ENCODE peak calls at places on chromosomes 5 and 9, in five cellular contexts. One of them, this sample, is unnamed.

GRCh38 chr9:132977626-132978450 is 656 bp upstream of the GFI1B start:
- DNase-seq in glomerular endothelial cell: peak; percentile 7
- DNase-seq in activated naive CD4-positive, alpha-beta T cell treated with anti-CD3 and anti-CD28 coated beads for 36 hours: peak; percentile 74
- DNase-seq in H7: peak; percentile 91
- DNase-seq in hypothalamus: peak; percentile 10
- DNase-seq in this sample: peak; percentile 78

GRCh38 chr9:115296831-115297565 is 179.0 kb upstream of the TNC start:
- DNase-seq in glomerular endothelial cell: no peak
- DNase-seq in hypothalamus: no peak
- DNase-seq in activated naive CD4-positive, alpha-beta T cell treated with anti-CD3 and anti-CD28 coated beads for 36 hours: no peak
- DNase-seq in H7: no peak
- DNase-seq in this sample: no peak

GRCh38 chr5:55459572-55459971 is 75.2 kb downstream of the PLPP1 start:
- DNase-seq in activated naive CD4-positive, alpha-beta T cell treated with anti-CD3 and anti-CD28 coated beads for 36 hours: no peak
- DNase-seq in hypothalamus: no peak
- DNase-seq in glomerular endothelial cell: no peak
- DNase-seq in H7: no peak
- DNase-seq in this sample: no peak

GRCh38 chr9:81855538-81855937 is 72.7 kb upstream of the SPATA31D4 start:
- DNase-seq in activated naive CD4-positive, alpha-beta T cell treated with anti-CD3 and anti-CD28 coated beads for 36 hours: no peak
- DNase-seq in hypothalamus: no peak
- DNase-seq in H7: no peak
- DNase-seq in glomerular endothelial cell: no peak
- DNase-seq in this sample: no peak

GRCh38 chr5:44365351-44365750 is 23.9 kb downstream of the FGF10 start:
- DNase-seq in activated naive CD4-positive, alpha-beta T cell treated with anti-CD3 and anti-CD28 coated beads for 36 hours: no peak
- DNase-seq in hypothalamus: no peak
- DNase-seq in glomerular endothelial cell: no peak
- DNase-seq in H7: no peak
- DNase-seq in this sample: no peak

GRCh38 chr9:89137548-89138462 is 40.8 kb downstream of the SHC3 start:
- DNase-seq in glomerular endothelial cell: no peak
- DNase-seq in H7: no peak
- DNase-seq in activated naive CD4-positive, alpha-beta T cell treated with anti-CD3 and anti-CD28 coated beads for 36 hours: peak; percentile 58
- DNase-seq in hypothalamus: peak; percentile 6
- DNase-seq in this sample: no peak

GRCh38 chr9:12274577-12274976 is 418.6 kb upstream of the TYRP1 start:
- DNase-seq in hypothalamus: no peak
- DNase-seq in H7: no peak
- DNase-seq in activated naive CD4-positive, alpha-beta T cell treated with anti-CD3 and anti-CD28 coated beads for 36 hours: no peak
- DNase-seq in glomerular endothelial cell: no peak
- DNase-seq in this sample: no peak

GRCh38 chr5:61290815-61291214 is 41.2 kb upstream of the ZSWIM6 start:
- DNase-seq in hypothalamus: no peak
- DNase-seq in H7: no peak
- DNase-seq in activated naive CD4-positive, alpha-beta T cell treated with anti-CD3 and anti-CD28 coated beads for 36 hours: no peak
- DNase-seq in glomerular endothelial cell: no peak
- DNase-seq in this sample: no peak

GRCh38 chr5:61311836-61312808 is 19.9 kb upstream of the ZSWIM6 start:
- DNase-seq in glomerular endothelial cell: no peak
- DNase-seq in hypothalamus: no peak
- DNase-seq in H7: no peak
- DNase-seq in activated naive CD4-positive, alpha-beta T cell treated with anti-CD3 and anti-CD28 coated beads for 36 hours: no peak
- DNase-seq in this sample: no peak

GRCh38 chr5:34038838-34039237 is 4.2 kb downstream of the C1QTNF3 start:
- DNase-seq in activated naive CD4-positive, alpha-beta T cell treated with anti-CD3 and anti-CD28 coated beads for 36 hours: no peak
- DNase-seq in hypothalamus: no peak
- DNase-seq in glomerular endothelial cell: no peak
- DNase-seq in H7: no peak
- DNase-seq in this sample: no peak

GRCh38 chr5:173954671-173955605 is 34.0 kb upstream of the C5orf47 start:
- DNase-seq in glomerular endothelial cell: no peak
- DNase-seq in activated naive CD4-positive, alpha-beta T cell treated with anti-CD3 and anti-CD28 coated beads for 36 hours: no peak
- DNase-seq in hypothalamus: no peak
- DNase-seq in H7: no peak
- DNase-seq in this sample: no peak

GRCh38 chr5:156675402-156675801 is 174.7 kb upstream of the PPP1R2B start:
- DNase-seq in hypothalamus: no peak
- DNase-seq in glomerular endothelial cell: no peak
- DNase-seq in activated naive CD4-positive, alpha-beta T cell treated with anti-CD3 and anti-CD28 coated beads for 36 hours: no peak
- DNase-seq in H7: no peak
- DNase-seq in this sample: no peak

GRCh38 chr5:116848974-116849586 is 274.5 kb upstream of the SEMA6A start:
- DNase-seq in glomerular endothelial cell: no peak
- DNase-seq in activated naive CD4-positive, alpha-beta T cell treated with anti-CD3 and anti-CD28 coated beads for 36 hours: no peak
- DNase-seq in H7: no peak
- DNase-seq in hypothalamus: no peak
- DNase-seq in this sample: no peak

This sample was measured in activated CD8-positive, alpha-beta T cell treated with anti-CD3 and anti-CD28 coated beads, Interleukin-2, amount 10 ng/mL, durations not matched to agents 7 days and 5 days.